ENCODE peak calls at places on chromosomes 7 and 10, in six cellular contexts. J is GM23248; Q is heart left ventricle; K is effector memory CD4-positive, alpha-beta T cell; R is CD8-positive, alpha-beta memory T cell; V is tibial nerve. P is an unnamed sample.

GRCh38 chr7:47534322-47535032 is 47.4 kb downstream of the TNS3 start:
- DNase-seq in J (peak; percentile 47), Q (no peak), K (no peak), R (no peak), V (no peak), P (no peak)

GRCh38 chr10:131737543-131738395 is 163.0 kb upstream of the PPP2R2D start:
- DNase-seq in J (no peak), Q (no peak), K (no peak), R (no peak), V (no peak), P (no peak)

GRCh38 chr10:5159126-5159525 is 25.8 kb downstream of the AKR1C8 start:
- DNase-seq in J (no peak), Q (no peak), K (no peak), R (no peak), V (no peak), P (no peak)

GRCh38 chr10:60262647-60263126 is 127.0 kb downstream of the ANK3 start:
- DNase-seq in J (no peak), Q (no peak), K (no peak), R (no peak), V (no peak), P (no peak)

GRCh38 chr7:103127006-103127405 is 21.9 kb downstream of the NAPEPLD start:
- DNase-seq in J (no peak), Q (no peak), K (no peak), R (no peak), V (no peak), P (no peak)

GRCh38 chr7:144256112-144256511 is 8.5 kb downstream of the OR2A7 start:
- DNase-seq in J (peak; percentile 55), Q (no peak), K (no peak), R (no peak), V (no peak), P (no peak)

GRCh38 chr10:118922226-118922625 is 107.3 kb upstream of the NANOS1 start:
- DNase-seq in J (no peak), Q (no peak), K (no peak), R (no peak), V (peak; percentile 23), P (no peak)

GRCh38 chr7:151459726-151460473 is 20.0 kb upstream of the CRYGN start:
- DNase-seq in J (peak; percentile 89), Q (peak; percentile 88), K (no peak), R (no peak), V (peak; percentile 75), P (no peak)

GRCh38 chr10:60816624-60817023 is 38.3 kb downstream of the CDK1 start:
- DNase-seq in J (peak; percentile 93), Q (no peak), K (no peak), R (peak; percentile 2), V (no peak), P (no peak)

DNA sequence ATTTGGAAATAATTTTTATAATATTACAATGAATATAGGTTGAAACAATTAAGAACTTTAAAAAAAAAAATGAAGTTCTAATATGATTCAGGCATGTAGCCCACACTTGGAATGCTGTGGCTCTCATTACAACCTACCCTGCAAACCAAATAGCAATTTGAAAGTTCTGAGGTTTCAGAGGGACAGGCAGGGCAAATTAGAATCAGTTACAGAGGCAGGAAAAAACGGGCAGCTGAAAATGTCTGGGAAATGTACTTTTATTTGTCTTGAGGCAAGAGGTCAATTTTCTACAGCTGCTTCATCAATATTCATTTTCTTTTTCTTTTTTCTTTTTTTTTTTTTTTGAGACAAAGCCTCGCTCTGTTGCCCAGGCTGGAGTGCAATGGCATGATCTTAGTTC is 95.3 kb downstream of the PIP4K2A start:
- DNase-seq in J (peak; percentile 46), Q (no peak), K (no peak), R (no peak), V (no peak), P (no peak)
- H3K4me1 ChIP-seq in J (peaks cover 61% of the 10 kb centered on the region), Q (peaks cover 48% of the 10 kb centered on the region), K (peaks cover 76% of the 10 kb centered on the region), R (peaks cover 95% of the 10 kb centered on the region), V (peaks cover 59% of the 10 kb centered on the region), P (peaks cover 100% of the 10 kb centered on the region)

GRCh38 chr10:79418274-79418673 is 27.1 kb downstream of the ZCCHC24 start:
- DNase-seq in J (no peak), Q (peak; percentile 23), K (no peak), R (no peak), V (no peak), P (no peak)
- H3K27ac ChIP-seq in J (no peak overlapping the region), Q (no peak overlapping the region), K (no peak overlapping the region), R (no peak overlapping the region), V (no peak overlapping the region), P (no peak overlapping the region)

GRCh38 chr7:148932-149855 is 43.2 kb upstream of the FAM20C start:
- DNase-seq in J (peak; percentile 100), Q (peak; percentile 99), K (peak; percentile 97), R (peak; percentile 96), V (peak; percentile 96), P (peak; percentile 98)
- H3K4me3 ChIP-seq in J (peak overlapping the region; percentile 82), Q (peak overlapping the region; percentile 59), K (peak overlapping the region; percentile 58), R (peak overlapping the region; percentile 55), V (peak overlapping the region; percentile 41), P (peak overlapping the region; percentile 52)

DNA sequence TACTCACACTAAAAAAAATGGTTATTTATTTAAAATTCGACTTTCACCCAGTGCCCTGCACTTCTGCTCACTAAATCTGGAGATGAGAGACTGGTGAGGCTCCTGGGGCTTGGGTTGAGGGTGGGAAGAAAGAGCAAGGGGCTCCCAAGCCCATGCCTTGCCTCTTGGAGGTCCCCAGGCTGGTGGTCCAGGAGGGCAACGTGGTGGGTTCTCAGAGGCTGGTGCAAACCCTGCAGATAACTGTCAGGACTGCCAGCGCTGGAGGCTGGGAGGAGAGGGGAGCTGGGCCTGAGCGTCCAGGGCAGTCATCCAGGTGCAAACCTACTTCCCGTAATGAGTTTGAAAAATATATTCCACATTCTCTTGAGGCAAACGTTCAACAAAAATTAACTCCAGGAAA is 528.3 kb downstream of the GLRX3 start:
- DNase-seq in J (no peak), Q (no peak), K (no peak), R (no peak), V (no peak), P (no peak)
- H3K4me1 ChIP-seq in J (no peaks in the 10 kb centered on the region), Q (no peaks in the 10 kb centered on the region), K (no peaks in the 10 kb centered on the region), R (no peaks in the 10 kb centered on the region), V (no peaks in the 10 kb centered on the region), P (no peaks in the 10 kb centered on the region)

GRCh38 chr10:80464557-80465466 is 10.7 kb downstream of the TSPAN14 start:
- DNase-seq in J (peak; percentile 63), Q (peak; percentile 53), K (no peak), R (no peak), V (no peak), P (no peak)

GRCh38 chr10:80463868-80464267 is 9.8 kb downstream of the TSPAN14 start:
- DNase-seq in J (no peak), Q (no peak), K (no peak), R (no peak), V (no peak), P (no peak)

GRCh38 chr10:80466724-80467326 is 12.7 kb downstream of the TSPAN14 start:
- DNase-seq in J (no peak), Q (no peak), K (no peak), R (no peak), V (no peak), P (no peak)

GRCh38 chr10:80468002-80468401 is 13.9 kb downstream of the TSPAN14 start:
- DNase-seq in J (no peak), Q (peak; percentile 78), K (peak; percentile 49), R (peak; percentile 39), V (peak; percentile 66), P (peak; percentile 65)

DNA sequence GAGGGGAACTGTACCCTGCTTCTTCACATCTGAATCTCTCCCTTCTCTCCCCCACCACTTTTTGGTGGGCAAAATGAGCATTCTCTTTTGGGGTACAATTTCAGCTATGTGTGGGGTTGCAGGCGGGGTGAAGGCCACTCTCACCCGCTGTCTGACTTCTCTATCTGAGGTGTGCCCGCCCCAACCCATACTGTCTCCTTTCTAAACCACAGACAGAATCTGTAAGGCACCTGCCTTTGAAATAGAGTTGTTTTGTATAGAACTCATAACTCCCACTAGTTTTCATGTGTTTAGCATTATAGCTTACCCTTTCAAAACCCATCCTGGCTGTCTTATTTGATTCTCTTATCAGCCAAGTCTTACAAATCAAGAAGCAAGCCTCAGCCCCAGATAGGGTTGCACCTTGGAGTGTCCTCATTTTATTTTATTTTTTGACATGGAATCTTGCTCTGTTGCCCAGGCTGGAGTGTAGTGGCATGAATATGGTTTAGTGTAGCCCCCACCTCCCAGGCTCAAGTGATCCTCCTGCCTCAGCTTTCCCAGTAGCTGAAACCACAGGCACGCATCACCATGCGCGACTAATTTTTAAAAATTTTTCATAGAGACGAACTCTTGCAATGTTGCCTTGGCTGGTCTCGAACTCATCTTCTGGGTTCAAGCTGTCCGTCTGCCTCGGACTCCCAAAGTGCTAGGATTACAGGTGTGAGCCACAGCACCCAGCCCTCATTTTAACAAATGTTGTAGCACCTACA is 11.9 kb downstream of the TSPAN14 start:
- DNase-seq in J (no peak), Q (no peak), K (peak; percentile 60), R (peak; percentile 32), V (no peak), P (no peak)
- H3K27ac ChIP-seq in J (no peak overlapping the region), Q (peak overlapping the region; percentile 73), K (peak overlapping the region; percentile 84), R (peak overlapping the region; percentile 55), V (peak overlapping the region; percentile 93), P (peak overlapping the region; percentile 84)

GRCh38 chr7:133932591-133932990 is 194.5 kb upstream of the LRGUK start:
- DNase-seq in J (no peak), Q (no peak), K (no peak), R (no peak), V (no peak), P (no peak)

GRCh38 chr7:133936074-133936473 is 191.1 kb upstream of the LRGUK start:
- DNase-seq in J (peak; percentile 39), Q (no peak), K (no peak), R (no peak), V (no peak), P (no peak)

GRCh38 chr7:133931053-133931452 is 196.1 kb upstream of the LRGUK start:
- DNase-seq in J (peak; percentile 13), Q (no peak), K (no peak), R (no peak), V (no peak), P (no peak)

GRCh38 chr7:133934974-133935330 is 192.2 kb upstream of the LRGUK start:
- DNase-seq in J (peak; percentile 37), Q (no peak), K (no peak), R (no peak), V (no peak), P (no peak)

DNA sequence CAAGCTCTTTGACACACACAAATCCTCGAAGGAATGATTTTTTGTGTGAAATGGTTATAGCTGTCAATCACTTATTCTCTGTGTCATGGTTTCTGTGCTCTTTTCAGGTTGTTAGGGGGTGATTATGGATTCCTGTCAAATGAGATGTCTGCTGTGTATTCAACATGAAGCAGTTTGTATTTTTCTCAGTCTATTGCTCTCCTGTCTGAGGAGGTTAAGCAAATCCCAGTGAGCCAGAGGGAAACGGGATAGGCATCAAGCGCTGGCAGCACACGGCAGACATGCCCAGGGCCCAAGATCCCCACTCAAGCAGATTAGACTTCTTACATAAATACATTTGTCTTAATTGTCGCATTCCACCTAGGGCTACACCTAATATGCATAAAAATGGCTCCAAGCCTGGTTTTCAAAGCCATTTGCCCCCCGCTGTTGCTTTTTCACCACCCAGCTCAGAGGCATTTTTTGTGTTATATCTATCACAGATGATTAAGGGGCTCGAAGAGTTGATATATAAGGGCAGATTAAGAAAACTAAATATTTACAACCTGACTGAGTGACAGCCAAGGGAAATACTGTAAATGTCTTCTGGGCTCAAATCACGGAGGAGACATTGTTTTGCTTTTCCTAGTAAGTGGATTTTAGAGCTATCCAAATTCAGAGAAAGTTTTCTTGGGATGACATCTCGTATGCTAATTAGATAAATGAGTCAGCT is 192.7 kb upstream of the LRGUK start:
- DNase-seq in J (no peak), Q (no peak), K (no peak), R (no peak), V (no peak), P (no peak)
- H3K4me3 ChIP-seq in J (no peak overlapping the region), Q (no peak overlapping the region), K (no peak overlapping the region), R (no peak overlapping the region), V (no peak overlapping the region), P (no peak overlapping the region)

GRCh38 chr7:30450983-30451497 is 27.5 kb downstream of the NOD1 start:
- DNase-seq in J (no peak), Q (no peak), K (no peak), R (no peak), V (no peak), P (no peak)
- H3K4me1 ChIP-seq in J (no peaks in the 10 kb centered on the region), Q (peaks cover 2% of the 10 kb centered on the region), K (no peaks in the 10 kb centered on the region), R (no peaks in the 10 kb centered on the region), V (no peaks in the 10 kb centered on the region), P (peaks cover 5% of the 10 kb centered on the region)

P was measured in naive thymus-derived CD4-positive, alpha-beta T cell.